ENCODE peak calls at places on chromosome 11, in ten cellular contexts. A is CD8-positive, alpha-beta T cell; O is left ventricle myocardium inferior; C is trophoblast cell; Y is HAP-1; J is adipocyte; B is endodermal cell; I is PC-3; T is transverse colon; W is NT2/D1. Q is an unnamed sample. For H3K9me3 and H3K4me1, the result is how much of the 10 kb centered on the place peaks cover.

GRCh38 chr11:116169776-116170175 is 603.0 kb downstream of the BUD13 start:
- DNase-seq in T (no peak), W (no peak), J (no peak), O (no peak), I (no peak), A (no peak), Y (no peak), C (no peak), B (peak), Q (no peak)

GRCh38 chr11:11332141-11332710 is 20.8 kb downstream of the CSNK2A3 start:
- DNase-seq in T (no peak), W (no peak), A (no peak), C (peak), J (no peak), Y (no peak), O (no peak), I (peak), B (no peak), Q (no peak)

GRCh38 chr11:25423436-25424184 is 908.3 kb upstream of the ANO3 start:
- DNase-seq in C (peak), W (no peak), T (no peak), O (no peak), B (no peak), Y (no peak), A (no peak), I (peak), J (peak), Q (no peak)

GRCh38 chr11:73965764-73966121 is 14.9 kb downstream of the DNAJB13 start:
- DNase-seq in I (no peak), W (no peak), C (no peak), A (no peak), J (no peak), B (peak), O (no peak), T (no peak), Y (no peak), Q (no peak)

GRCh38 chr11:47271961-47272661 is 2.2 kb downstream of the MADD start:
- DNase-seq in Y (no peak), B (no peak), O (peak), I (no peak), A (no peak), W (no peak), J (no peak), T (peak), C (no peak), Q (no peak)

GRCh38 chr11:90845799-90846198 is 623.0 kb upstream of the CHORDC1 start:
- DNase-seq in W (no peak), O (no peak), C (no peak), Y (no peak), A (no peak), I (no peak), J (no peak), T (no peak), B (no peak), Q (no peak)

GRCh38 chr11:70721006-70721405 is 322.7 kb downstream of the CTTN start:
- DNase-seq in J (no peak), O (no peak), I (no peak), W (no peak), Y (no peak), B (no peak), C (no peak), A (no peak), T (no peak), Q (no peak)

GRCh38 chr11:60334005-60334620 is 7.1 kb downstream of the MS4A6E start:
- DNase-seq in B (peak), J (peak), O (no peak), C (peak), Y (peak), A (peak), I (peak), T (peak), W (peak), Q (no peak)

GRCh38 chr11:64003807-64004589 is 17.8 kb downstream of the OTUB1 start:
- DNase-seq in B (peak), T (no peak), A (no peak), J (no peak), O (no peak), C (no peak), I (no peak), Y (no peak), W (no peak), Q (no peak)

GRCh38 chr11:97990162-97990920 is 1030.4 kb upstream of the CNTN5 start:
- DNase-seq in T (no peak), B (no peak), J (peak), I (peak), C (peak), O (no peak), A (no peak), Y (no peak), W (no peak), Q (no peak)
- H3K9me3 ChIP-seq in T (under half), B (under half), J (under half), I (under half), C (under half), O (under half), A (under half), Y (under half), W (under half), Q (under half)

GRCh38 chr11:61968758-61969390 is 1.4 kb upstream of the FTH1 start:
- DNase-seq in B (no peak), C (peak), I (no peak), Y (no peak), O (no peak), A (no peak), J (no peak), T (no peak), W (no peak), Q (peak)
- H3K4me1 ChIP-seq in B (under half), C (under half), I (half or more), Y (under half), O (half or more), A (under half), J (half or more), T (under half), W (under half), Q (half or more)

GRCh38 chr11:69464621-69464960 is 16.9 kb upstream of the LINC01488 start:
- DNase-seq in J (no peak), I (no peak), A (no peak), B (no peak), C (no peak), T (peak), O (no peak), Y (no peak), W (no peak), Q (peak)
- H3K9me3 ChIP-seq in J (under half), I (under half), A (under half), B (under half), C (under half), T (under half), O (under half), Y (under half), W (under half), Q (under half)

GRCh38 chr11:27391336-27392015 is 28.5 kb upstream of the CCDC34 start:
- DNase-seq in T (no peak), W (no peak), A (no peak), J (no peak), I (peak), Y (no peak), O (no peak), B (no peak), C (peak), Q (no peak)
- H3K4me1 ChIP-seq in T (under half), W (under half), A (under half), J (under half), I (under half), Y (half or more), O (half or more), B (under half), C (under half), Q (under half)